ENCODE peak calls at places on chromosomes 12 and 14, in nine cellular contexts. Z is AG04450, L is iPS DF 6.9, D is MM.1S, A is PC-9, G is AG10803, X is A549, T is fibroblast of the aortic adventitia, V is tibial nerve. M is an unnamed sample.
A peak's percentile ranks its signal among the peaks of the same experiment; 100 is the strongest.

GRCh38 chr12:109637996-109638395 is 64.4 kb downstream of the MVK start:
- DNase-seq in X (no peak), A (no peak), L (no peak), D (no peak), T (no peak), G (no peak), Z (no peak), V (no peak), M (no peak)

GRCh38 chr14:105858676-105859025 is 332.3 kb downstream of the TMEM121 start:
- DNase-seq in X (no peak), G (no peak), V (no peak), A (no peak), Z (no peak), L (no peak), T (no peak), D (peak; percentile 47), M (peak; percentile 34)

GRCh38 chr12:25788707-25789106 is 169.8 kb upstream of the RASSF8 start:
- DNase-seq in Z (no peak), X (no peak), G (no peak), D (no peak), T (peak; percentile 53), L (no peak), A (no peak), V (no peak), M (no peak)

GRCh38 chr12:5665615-5666014 is 233.7 kb downstream of the NTF3 start:
- DNase-seq in G (peak; percentile 80), A (no peak), Z (no peak), L (no peak), V (no peak), T (no peak), X (no peak), D (no peak), M (no peak)

GRCh38 chr12:84508325-84508861 is 404.2 kb downstream of the SLC6A15 start:
- DNase-seq in D (peak; percentile 38), V (no peak), L (no peak), G (peak; percentile 89), A (no peak), X (peak; percentile 60), Z (no peak), T (peak; percentile 81), M (no peak)

GRCh38 chr12:12724421-12725085 is 7.4 kb downstream of the CDKN1B start:
- DNase-seq in V (no peak), Z (no peak), T (no peak), G (no peak), A (no peak), D (peak; percentile 76), X (no peak), L (no peak), M (no peak)

GRCh38 chr14:99460793-99461192 is 19.9 kb downstream of the SETD3 start:
- DNase-seq in V (no peak), D (no peak), A (no peak), Z (no peak), G (no peak), T (no peak), L (no peak), X (no peak), M (no peak)

GRCh38 chr12:116423053-116423452 is 136.1 kb upstream of the MAP1LC3B2 start:
- DNase-seq in D (no peak), Z (no peak), X (no peak), T (peak; percentile 95), V (no peak), L (no peak), G (peak; percentile 88), A (peak; percentile 85), M (no peak)

GRCh38 chr14:59439256-59440015 is 25.7 kb downstream of the GPR135 start:
- DNase-seq in V (no peak), G (peak; percentile 78), L (no peak), T (peak; percentile 93), X (no peak), A (no peak), D (no peak), Z (no peak), M (no peak)

GRCh38 chr12:51128905-51129304 is 44.0 kb downstream of the TFCP2 start:
- DNase-seq in A (no peak), L (no peak), Z (no peak), X (no peak), G (no peak), V (no peak), T (no peak), D (peak; percentile 46), M (no peak)

GRCh38 chr12:129788506-129788905 is 115.3 kb downstream of the TMEM132D start:
- DNase-seq in A (no peak), T (no peak), L (no peak), V (no peak), Z (no peak), D (no peak), X (no peak), G (peak; percentile 6), M (no peak)

GRCh38 chr12:56808954-56809353 is 45.8 kb downstream of the HSD17B6 start:
- DNase-seq in V (no peak), Z (no peak), T (no peak), D (no peak), G (no peak), X (no peak), L (no peak), A (no peak), M (no peak)

GRCh38 chr12:5123921-5124320 is 80.2 kb downstream of the KCNA5 start:
- DNase-seq in V (no peak), A (no peak), L (no peak), D (no peak), T (no peak), G (peak; percentile 46), Z (no peak), X (no peak), M (no peak)

DNA sequence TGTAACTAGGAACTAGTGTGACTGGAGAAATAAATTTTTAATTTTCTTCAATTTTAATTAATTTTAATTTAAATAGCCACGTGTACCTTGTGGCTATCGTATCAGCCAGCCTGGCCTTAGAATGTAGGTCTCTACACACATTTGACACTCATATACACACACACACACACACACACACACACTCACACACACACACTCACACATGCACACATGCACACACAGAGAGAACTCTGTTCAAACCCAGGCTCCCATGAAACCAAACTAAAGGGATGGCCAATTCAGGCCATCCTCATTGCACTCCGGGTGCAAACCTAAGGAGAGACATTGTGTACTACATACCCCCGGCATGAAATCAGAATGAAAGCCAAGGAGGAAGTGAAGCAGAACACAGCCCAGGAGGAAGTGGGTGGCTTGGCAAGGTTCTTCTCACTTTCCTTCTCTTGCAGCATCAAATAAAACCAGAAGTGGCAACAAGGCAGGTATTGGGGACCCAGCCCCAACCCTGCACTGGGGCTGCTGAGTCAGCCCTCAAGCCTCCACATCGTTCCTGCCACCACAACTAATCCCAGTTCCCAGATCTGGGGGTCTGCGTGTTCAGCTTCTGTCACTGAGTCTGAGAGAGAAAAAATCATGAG is 26.2 kb upstream of the CHPT1 start:
- DNase-seq in L (no peak), Z (no peak), G (no peak), A (no peak), D (peak; percentile 51), X (no peak), V (peak; percentile 21), T (no peak), M (peak; percentile 55)
- H3K4me3 ChIP-seq in L (no peak overlapping the region), Z (no peak overlapping the region), G (no peak overlapping the region), A (no peak overlapping the region), D (peak overlapping the region; percentile 4), X (no peak overlapping the region), V (no peak overlapping the region), T (no peak overlapping the region), M (no peak overlapping the region)

GRCh38 chr14:65604535-65604934 is 192.0 kb downstream of the FUT8 start:
- DNase-seq in Z (no peak), L (no peak), V (no peak), A (no peak), X (no peak), T (no peak), D (no peak), G (no peak), M (no peak)

GRCh38 chr14:65594882-65595237 is 182.3 kb downstream of the FUT8 start:
- DNase-seq in Z (no peak), G (no peak), L (no peak), D (no peak), X (no peak), A (no peak), T (no peak), V (no peak), M (no peak)

GRCh38 chr14:65604946-65605345 is 192.4 kb downstream of the FUT8 start:
- DNase-seq in D (no peak), X (peak; percentile 4), L (no peak), A (no peak), G (no peak), Z (no peak), T (no peak), V (no peak), M (no peak)

GRCh38 chr14:65599375-65599774 is 186.8 kb downstream of the FUT8 start:
- DNase-seq in L (no peak), D (no peak), V (no peak), T (peak; percentile 37), A (no peak), G (peak; percentile 61), X (no peak), Z (no peak), M (no peak)

GRCh38 chr14:65600742-65601141 is 188.2 kb downstream of the FUT8 start:
- DNase-seq in T (peak; percentile 22), Z (no peak), D (no peak), L (no peak), X (no peak), G (no peak), A (no peak), V (no peak), M (no peak)
- H3K4me3 ChIP-seq in T (no peak overlapping the region), Z (no peak overlapping the region), D (no peak overlapping the region), L (no peak overlapping the region), X (no peak overlapping the region), G (no peak overlapping the region), A (no peak overlapping the region), V (no peak overlapping the region), M (no peak overlapping the region)

DNA sequence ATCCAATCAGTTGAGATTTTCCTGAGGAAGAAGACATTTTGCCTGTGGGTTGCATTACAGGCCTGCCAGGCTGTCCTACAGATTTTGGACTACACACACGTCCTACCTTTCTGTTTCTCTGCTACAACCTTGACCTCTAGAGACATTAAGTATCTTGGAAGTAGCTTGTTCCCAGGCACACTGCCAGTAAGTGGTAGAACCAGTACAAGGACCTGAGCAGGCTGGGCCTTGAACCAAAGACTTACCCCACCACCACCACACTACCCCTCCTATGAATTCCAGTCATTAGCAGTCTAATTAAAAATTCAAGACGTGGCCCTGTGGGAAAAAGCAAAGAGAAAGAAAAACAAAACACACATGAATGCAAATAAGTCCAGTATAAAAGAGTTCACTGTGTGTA is 74.1 kb upstream of the ST8SIA1 start:
- DNase-seq in T (no peak), V (no peak), L (no peak), X (no peak), A (no peak), G (no peak), Z (no peak), D (no peak), M (no peak)
- H3K4me3 ChIP-seq in T (no peak overlapping the region), V (no peak overlapping the region), L (no peak overlapping the region), X (no peak overlapping the region), A (no peak overlapping the region), G (no peak overlapping the region), Z (no peak overlapping the region), D (no peak overlapping the region), M (no peak overlapping the region)

GRCh38 chr14:83909507-83909906 is 1620.4 kb upstream of the FLRT2 start:
- DNase-seq in Z (no peak), T (no peak), A (no peak), G (no peak), X (no peak), D (no peak), L (no peak), V (no peak), M (no peak)

DNA sequence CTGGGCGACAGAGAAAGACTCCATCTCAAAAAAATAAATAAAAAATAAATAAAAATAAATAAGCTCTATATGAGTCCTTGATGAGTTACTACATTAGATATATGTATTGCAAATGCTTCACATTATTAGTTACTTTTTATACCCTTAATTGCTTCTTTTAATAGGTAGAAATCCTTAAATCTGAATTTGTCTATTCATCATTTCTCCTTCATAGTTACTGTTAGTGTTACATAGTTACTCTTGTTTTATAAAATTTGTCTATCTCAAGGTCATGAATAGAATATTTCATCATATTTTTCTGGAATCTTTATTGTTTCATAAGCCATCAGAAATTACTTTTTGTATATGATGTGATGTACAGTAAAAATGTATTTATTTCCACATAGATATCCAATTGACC is 1624.8 kb upstream of the FLRT2 start:
- DNase-seq in G (no peak), D (no peak), T (no peak), Z (no peak), L (no peak), X (no peak), V (no peak), A (no peak), M (no peak)
- H3K4me3 ChIP-seq in G (no peak overlapping the region), D (no peak overlapping the region), T (no peak overlapping the region), Z (no peak overlapping the region), L (no peak overlapping the region), X (no peak overlapping the region), V (no peak overlapping the region), A (no peak overlapping the region), M (no peak overlapping the region)

M was measured in lower lobe of right lung.